ENCODE peak calls at places on chromosomes 6 and 20, in four cellular contexts. One of them, this sample, is unnamed.

GRCh38 chr6:53179961-53180651 is 31.5 kb upstream of the GCM1 start:
- DNase-seq in kidney glomerular epithelial cell: no peak
- DNase-seq in hepatic stellate cell: peak; percentile 22
- DNase-seq in spleen: peak; percentile 77
- DNase-seq in this sample: no peak

GRCh38 chr6:91824346-91824745 is 1237.5 kb upstream of the MAP3K7 start:
- DNase-seq in kidney glomerular epithelial cell: no peak
- DNase-seq in hepatic stellate cell: no peak
- DNase-seq in spleen: no peak
- DNase-seq in this sample: no peak

GRCh38 chr6:167113935-167114910 is 8.7 kb upstream of the CCR6 start:
- DNase-seq in kidney glomerular epithelial cell: no peak
- DNase-seq in hepatic stellate cell: no peak
- DNase-seq in spleen: peak; percentile 96
- DNase-seq in this sample: no peak

GRCh38 chr6:63882208-63882607 is 246.6 kb downstream of the PHF3 start:
- DNase-seq in kidney glomerular epithelial cell: no peak
- DNase-seq in hepatic stellate cell: no peak
- DNase-seq in spleen: no peak
- DNase-seq in this sample: no peak

GRCh38 chr6:36362551-36363389 is 24.7 kb downstream of the ETV7 start:
- DNase-seq in kidney glomerular epithelial cell: no peak
- DNase-seq in hepatic stellate cell: no peak
- DNase-seq in spleen: peak; percentile 81
- DNase-seq in this sample: peak; percentile 69

GRCh38 chr20:17884318-17885003 is 84.1 kb downstream of the SNX5 start:
- DNase-seq in kidney glomerular epithelial cell: no peak
- DNase-seq in hepatic stellate cell: no peak
- DNase-seq in spleen: peak; percentile 39
- DNase-seq in this sample: no peak

GRCh38 chr20:21324126-21324525 is 21.0 kb downstream of the XRN2 start:
- DNase-seq in kidney glomerular epithelial cell: no peak
- DNase-seq in hepatic stellate cell: no peak
- DNase-seq in spleen: no peak
- DNase-seq in this sample: no peak

GRCh38 chr6:139977887-139978332 is 603.5 kb upstream of the CITED2 start:
- DNase-seq in kidney glomerular epithelial cell: peak; percentile 58
- DNase-seq in hepatic stellate cell: no peak
- DNase-seq in spleen: no peak
- DNase-seq in this sample: no peak

GRCh38 chr6:144284753-144285547 is at the start of gene UTRN:
- DNase-seq in kidney glomerular epithelial cell: peak; percentile 52
- DNase-seq in hepatic stellate cell: peak; percentile 72
- DNase-seq in spleen: peak; percentile 92
- DNase-seq in this sample: peak; percentile 94